ENCODE peak calls at places on chromosome X, in six cellular contexts. One of them, this sample, is unnamed.

GRCh38 chrX:72121381-72121780 is 10.3 kb downstream of the RTL5 start:
- DNase-seq in upper lobe of left lung: no peak
- DNase-seq in uterus: peak; percentile 45
- DNase-seq in tibial nerve: peak; percentile 69
- DNase-seq in sigmoid colon: peak; percentile 87
- DNase-seq in prostate gland: peak; percentile 64
- DNase-seq in this sample: peak; percentile 34

GRCh38 chrX:40040686-40041461 is 56.9 kb downstream of the BCOR start:
- DNase-seq in upper lobe of left lung: no peak
- DNase-seq in uterus: no peak
- DNase-seq in tibial nerve: no peak
- DNase-seq in sigmoid colon: no peak
- DNase-seq in prostate gland: no peak
- DNase-seq in this sample: no peak

GRCh38 chrX:39261446-39262147 is 460.3 kb downstream of the MID1IP1 start:
- DNase-seq in upper lobe of left lung: no peak
- DNase-seq in uterus: no peak
- DNase-seq in tibial nerve: peak; percentile 7
- DNase-seq in sigmoid colon: no peak
- DNase-seq in prostate gland: no peak
- DNase-seq in this sample: no peak

GRCh38 chrX:105263171-105263570 is 42.7 kb upstream of the TEX13A start:
- DNase-seq in upper lobe of left lung: no peak
- DNase-seq in uterus: no peak
- DNase-seq in tibial nerve: no peak
- DNase-seq in sigmoid colon: no peak
- DNase-seq in prostate gland: no peak
- DNase-seq in this sample: no peak

GRCh38 chrX:117538441-117539418 is 577.9 kb downstream of the KLHL13 start:
- DNase-seq in upper lobe of left lung: no peak
- DNase-seq in uterus: no peak
- DNase-seq in tibial nerve: no peak
- DNase-seq in sigmoid colon: no peak
- DNase-seq in prostate gland: no peak
- DNase-seq in this sample: no peak

GRCh38 chrX:134603806-134604700 is 54.2 kb downstream of the PLAC1 start:
- DNase-seq in upper lobe of left lung: no peak
- DNase-seq in uterus: peak; percentile 31
- DNase-seq in tibial nerve: peak; percentile 14
- DNase-seq in sigmoid colon: no peak
- DNase-seq in prostate gland: no peak
- DNase-seq in this sample: no peak

GRCh38 chrX:15468036-15468435 is 25.1 kb downstream of the PIR start:
- DNase-seq in upper lobe of left lung: no peak
- DNase-seq in uterus: no peak
- DNase-seq in tibial nerve: peak; percentile 58
- DNase-seq in sigmoid colon: no peak
- DNase-seq in prostate gland: peak; percentile 38
- DNase-seq in this sample: no peak

GRCh38 chrX:12898073-12898472 is 8.3 kb upstream of the TLR8 start:
- DNase-seq in upper lobe of left lung: no peak
- DNase-seq in uterus: no peak
- DNase-seq in tibial nerve: no peak
- DNase-seq in sigmoid colon: no peak
- DNase-seq in prostate gland: no peak
- DNase-seq in this sample: no peak

GRCh38 chrX:119573222-119573621 is 1.1 kb upstream of the UBE2A start:
- DNase-seq in upper lobe of left lung: no peak
- DNase-seq in uterus: no peak
- DNase-seq in tibial nerve: no peak
- DNase-seq in sigmoid colon: no peak
- DNase-seq in prostate gland: no peak
- DNase-seq in this sample: no peak

GRCh38 chrX:56219702-56220101 is 12.5 kb upstream of the KLF8 start:
- DNase-seq in upper lobe of left lung: no peak
- DNase-seq in uterus: no peak
- DNase-seq in tibial nerve: no peak
- DNase-seq in sigmoid colon: no peak
- DNase-seq in prostate gland: no peak
- DNase-seq in this sample: no peak

GRCh38 chrX:43551590-43551989 is 104.5 kb upstream of the MAOA start:
- DNase-seq in upper lobe of left lung: no peak
- DNase-seq in uterus: no peak
- DNase-seq in tibial nerve: no peak
- DNase-seq in sigmoid colon: no peak
- DNase-seq in prostate gland: no peak
- DNase-seq in this sample: no peak

GRCh38 chrX:134287356-134287755 is 50.4 kb downstream of the CCDC160 start:
- DNase-seq in upper lobe of left lung: peak; percentile 13
- DNase-seq in uterus: no peak
- DNase-seq in tibial nerve: no peak
- DNase-seq in sigmoid colon: no peak
- DNase-seq in prostate gland: no peak
- DNase-seq in this sample: no peak

GRCh38 chrX:130801901-130802300 is 101.1 kb downstream of the ENOX2 start:
- DNase-seq in upper lobe of left lung: no peak
- DNase-seq in uterus: no peak
- DNase-seq in tibial nerve: no peak
- DNase-seq in sigmoid colon: no peak
- DNase-seq in prostate gland: no peak
- DNase-seq in this sample: no peak

GRCh38 chrX:132292753-132293152 is 73.5 kb upstream of the RAP2C start:
- DNase-seq in upper lobe of left lung: no peak
- DNase-seq in uterus: peak; percentile 19
- DNase-seq in tibial nerve: peak; percentile 8
- DNase-seq in sigmoid colon: no peak
- DNase-seq in prostate gland: peak; percentile 6
- DNase-seq in this sample: no peak

GRCh38 chrX:11386001-11386523 is 92.8 kb downstream of the AMELX start:
- DNase-seq in upper lobe of left lung: no peak
- DNase-seq in uterus: peak; percentile 39
- DNase-seq in tibial nerve: no peak
- DNase-seq in sigmoid colon: no peak
- DNase-seq in prostate gland: no peak
- DNase-seq in this sample: no peak

GRCh38 chrX:44843318-44843702 is 511 bp upstream of the DUSP21 start:
- DNase-seq in upper lobe of left lung: no peak
- DNase-seq in uterus: no peak
- DNase-seq in tibial nerve: no peak
- DNase-seq in sigmoid colon: no peak
- DNase-seq in prostate gland: no peak
- DNase-seq in this sample: no peak

GRCh38 chrX:19660604-19661003 is 145.3 kb upstream of the MAP3K15 start:
- DNase-seq in upper lobe of left lung: no peak
- DNase-seq in uterus: no peak
- DNase-seq in tibial nerve: no peak
- DNase-seq in sigmoid colon: no peak
- DNase-seq in prostate gland: no peak
- DNase-seq in this sample: no peak

GRCh38 chrX:57044226-57044625 is 48.9 kb upstream of the SPIN3 start:
- DNase-seq in upper lobe of left lung: no peak
- DNase-seq in uterus: no peak
- DNase-seq in tibial nerve: no peak
- DNase-seq in sigmoid colon: no peak
- DNase-seq in prostate gland: no peak
- DNase-seq in this sample: no peak

GRCh38 chrX:10174051-10174450 is 17.3 kb downstream of the CLCN4 start:
- DNase-seq in upper lobe of left lung: no peak
- DNase-seq in uterus: no peak
- DNase-seq in tibial nerve: no peak
- DNase-seq in sigmoid colon: no peak
- DNase-seq in prostate gland: no peak
- DNase-seq in this sample: no peak
- H3K27ac ChIP-seq in upper lobe of left lung: no peak overlapping the region
- H3K27ac ChIP-seq in uterus: peak overlapping the region; percentile 82
- H3K27ac ChIP-seq in tibial nerve: no peak overlapping the region
- H3K27ac ChIP-seq in sigmoid colon: no peak overlapping the region
- H3K27ac ChIP-seq in prostate gland: peak overlapping the region; percentile 19
- H3K27ac ChIP-seq in this sample: no peak overlapping the region

GRCh38 chrX:48569958-48570357 is 4.3 kb upstream of the RBM3 start:
- DNase-seq in upper lobe of left lung: no peak
- DNase-seq in uterus: no peak
- DNase-seq in tibial nerve: no peak
- DNase-seq in sigmoid colon: no peak
- DNase-seq in prostate gland: no peak
- DNase-seq in this sample: no peak
- TF ChIP-seq POLR2A in upper lobe of left lung: no peak
- TF ChIP-seq POLR2A in uterus: no peak
- TF ChIP-seq POLR2A in tibial nerve: no peak
- TF ChIP-seq POLR2A in sigmoid colon: no peak
- TF ChIP-seq POLR2A in prostate gland: no peak
- TF ChIP-seq POLR2A in this sample: no peak

GRCh38 chrX:22664826-22665225 is 334.9 kb upstream of the DDX53 start:
- DNase-seq in upper lobe of left lung: no peak
- DNase-seq in uterus: no peak
- DNase-seq in tibial nerve: no peak
- DNase-seq in sigmoid colon: no peak
- DNase-seq in prostate gland: no peak
- DNase-seq in this sample: no peak

GRCh38 chrX:22665818-22666217 is 333.9 kb upstream of the DDX53 start:
- DNase-seq in upper lobe of left lung: no peak
- DNase-seq in uterus: no peak
- DNase-seq in tibial nerve: no peak
- DNase-seq in sigmoid colon: no peak
- DNase-seq in prostate gland: no peak
- DNase-seq in this sample: no peak

GRCh38 chrX:22666441-22666840 is 333.3 kb upstream of the DDX53 start:
- DNase-seq in upper lobe of left lung: no peak
- DNase-seq in uterus: no peak
- DNase-seq in tibial nerve: no peak
- DNase-seq in sigmoid colon: no peak
- DNase-seq in prostate gland: no peak
- DNase-seq in this sample: no peak

GRCh38 chrX:22660756-22661155 is 339.0 kb upstream of the DDX53 start:
- DNase-seq in upper lobe of left lung: no peak
- DNase-seq in uterus: no peak
- DNase-seq in tibial nerve: no peak
- DNase-seq in sigmoid colon: no peak
- DNase-seq in prostate gland: no peak
- DNase-seq in this sample: no peak

GRCh38 chrX:22662776-22663175 is 337.0 kb upstream of the DDX53 start:
- DNase-seq in upper lobe of left lung: no peak
- DNase-seq in uterus: no peak
- DNase-seq in tibial nerve: no peak
- DNase-seq in sigmoid colon: no peak
- DNase-seq in prostate gland: no peak
- DNase-seq in this sample: no peak
- H3K27ac ChIP-seq in upper lobe of left lung: no peak overlapping the region
- H3K27ac ChIP-seq in uterus: no peak overlapping the region
- H3K27ac ChIP-seq in tibial nerve: no peak overlapping the region
- H3K27ac ChIP-seq in sigmoid colon: no peak overlapping the region
- H3K27ac ChIP-seq in prostate gland: no peak overlapping the region
- H3K27ac ChIP-seq in this sample: no peak overlapping the region

DNA sequence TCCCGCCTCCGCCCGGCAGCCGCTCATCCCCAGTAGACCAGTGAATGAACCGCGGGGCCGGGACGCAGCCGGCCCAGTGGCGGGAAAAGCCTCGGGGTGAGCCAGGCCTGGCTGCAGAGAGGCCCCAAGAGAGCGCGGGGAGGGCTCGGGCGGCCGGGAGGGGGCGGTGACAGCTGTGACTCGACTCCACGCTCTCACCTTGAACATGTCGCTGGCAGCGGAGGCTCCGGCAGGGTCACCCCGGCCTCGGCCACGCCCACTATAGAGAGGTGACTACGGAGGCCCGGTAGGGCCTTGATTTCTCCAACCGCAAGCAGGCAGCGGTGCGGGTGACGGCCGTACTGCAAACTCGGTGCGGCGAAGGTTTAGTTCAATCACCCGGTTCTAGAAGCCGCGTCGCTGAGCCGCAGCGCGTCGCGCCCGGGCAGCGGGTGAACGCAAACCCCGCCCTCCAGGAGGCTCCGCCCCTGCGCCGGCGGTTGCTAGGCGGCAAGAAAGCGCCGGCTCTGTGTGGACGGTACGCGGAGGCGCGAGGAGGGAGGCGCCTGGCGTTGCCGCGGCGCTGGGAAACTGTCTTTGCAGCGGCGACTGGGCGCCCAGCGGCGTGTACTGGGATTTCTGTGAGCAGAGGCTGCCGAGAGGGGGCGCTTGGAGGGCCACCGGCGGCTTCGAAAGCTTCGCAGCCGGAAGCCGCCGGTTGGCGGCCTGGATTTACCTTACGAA is at the start of the genes APOO and CXorf58:
- DNase-seq in upper lobe of left lung: peak; percentile 98
- DNase-seq in uterus: peak; percentile 91
- DNase-seq in tibial nerve: peak; percentile 72
- DNase-seq in sigmoid colon: peak; percentile 95
- DNase-seq in prostate gland: peak; percentile 87
- DNase-seq in this sample: peak; percentile 88
- TF ChIP-seq POLR2A in upper lobe of left lung: peak; percentile 51
- TF ChIP-seq POLR2A in uterus: peak; percentile 51
- TF ChIP-seq POLR2A in tibial nerve: peak; percentile 48
- TF ChIP-seq POLR2A in sigmoid colon: no peak
- TF ChIP-seq POLR2A in prostate gland: no peak
- TF ChIP-seq POLR2A in this sample: peak; percentile 17

DNA sequence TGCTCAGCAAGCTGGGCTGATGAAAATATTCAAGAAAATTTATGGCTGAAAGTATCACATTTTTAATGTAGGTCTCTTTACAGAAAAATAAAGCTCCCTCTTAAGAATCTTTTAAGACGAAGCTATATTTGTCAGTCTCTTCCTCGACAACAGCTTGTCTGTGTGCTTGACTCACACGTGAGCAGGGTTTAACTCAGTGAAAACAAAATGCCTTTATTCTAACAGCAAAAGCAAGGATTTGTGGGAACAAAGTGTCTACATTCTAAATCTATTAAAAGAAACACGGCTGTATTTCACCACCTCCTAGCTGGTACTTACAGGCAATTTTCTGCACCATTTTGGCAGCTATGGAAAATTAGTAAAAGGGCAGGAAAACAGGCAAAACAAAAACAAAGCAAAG is 75.5 kb downstream of the NYX start:
- DNase-seq in upper lobe of left lung: no peak
- DNase-seq in uterus: no peak
- DNase-seq in tibial nerve: no peak
- DNase-seq in sigmoid colon: no peak
- DNase-seq in prostate gland: no peak
- DNase-seq in this sample: no peak
- H3K27ac ChIP-seq in upper lobe of left lung: no peak overlapping the region
- H3K27ac ChIP-seq in uterus: peak overlapping the region; percentile 68
- H3K27ac ChIP-seq in tibial nerve: no peak overlapping the region
- H3K27ac ChIP-seq in sigmoid colon: no peak overlapping the region
- H3K27ac ChIP-seq in prostate gland: no peak overlapping the region
- H3K27ac ChIP-seq in this sample: no peak overlapping the region

DNA sequence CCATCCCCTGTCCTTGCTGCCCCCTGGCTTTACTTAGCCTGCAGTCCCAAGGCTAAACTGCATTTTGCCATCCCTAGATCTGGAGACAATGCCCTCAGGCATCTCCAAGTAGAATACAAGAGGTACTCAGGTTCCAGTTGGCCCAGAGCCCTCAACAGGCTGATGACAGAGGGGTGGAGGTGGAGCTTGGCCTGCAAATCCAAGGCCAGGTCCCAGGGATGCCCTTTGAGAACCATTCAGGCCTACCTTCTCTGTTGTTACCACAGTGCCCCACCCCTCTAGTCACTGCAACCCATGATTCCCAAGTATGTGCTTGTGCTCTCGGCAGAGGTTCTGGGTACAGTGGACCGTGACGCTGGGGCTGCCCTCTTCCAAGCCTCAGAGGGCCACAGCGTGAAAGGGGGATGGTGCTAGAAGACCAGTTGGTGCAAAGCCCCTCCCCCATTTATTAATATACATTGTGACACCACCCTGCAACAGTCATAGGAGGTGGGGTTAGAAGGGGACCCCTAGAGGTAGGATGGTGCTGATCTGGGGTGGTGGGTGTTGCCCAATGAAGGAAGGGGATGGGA is 6.4 kb upstream of the UBA1 start:
- DNase-seq in upper lobe of left lung: no peak
- DNase-seq in uterus: no peak
- DNase-seq in tibial nerve: no peak
- DNase-seq in sigmoid colon: no peak
- DNase-seq in prostate gland: no peak
- DNase-seq in this sample: no peak
- TF ChIP-seq POLR2A in upper lobe of left lung: no peak
- TF ChIP-seq POLR2A in uterus: no peak
- TF ChIP-seq POLR2A in tibial nerve: no peak
- TF ChIP-seq POLR2A in sigmoid colon: no peak
- TF ChIP-seq POLR2A in prostate gland: no peak
- TF ChIP-seq POLR2A in this sample: no peak